ENCODE peak calls at places on chromosomes 11 and 22, in ten cellular contexts. E, Q, V, I, J, P, H, U, M and C are unnamed samples.
A peak's percentile ranks its signal among the peaks of the same experiment; 100 is the strongest.

GRCh38 chr11:112215621-112216020 is 10.6 kb upstream of the PTS start:
- DNase-seq in I (no peak), P (no peak), E (no peak), U (no peak), M (no peak), V (no peak), Q (no peak), H (no peak), J (no peak), C (no peak)

GRCh38 chr11:15912291-15912690 is 444.1 kb downstream of the SOX6 start:
- DNase-seq in Q (no peak), E (no peak), J (no peak), P (no peak), U (no peak), H (no peak), M (no peak), I (no peak), V (no peak), C (no peak)

GRCh38 chr11:1007279-1007678 is 29.2 kb downstream of the MUC6 start:
- DNase-seq in H (no peak), E (no peak), Q (no peak), U (no peak), I (peak; percentile 33), V (no peak), P (no peak), J (no peak), M (no peak), C (no peak)

GRCh38 chr11:72534859-72535547 is 100.7 kb upstream of the CLPB start:
- DNase-seq in V (peak; percentile 3), P (no peak), E (no peak), J (peak; percentile 55), Q (no peak), I (no peak), M (no peak), H (no peak), U (no peak), C (no peak)

GRCh38 chr11:111777094-111778046 is 11.2 kb upstream of the PPP2R1B start:
- DNase-seq in Q (peak; percentile 79), I (no peak), U (no peak), V (peak; percentile 41), E (no peak), J (no peak), P (peak; percentile 91), M (no peak), H (peak; percentile 59), C (no peak)

GRCh38 chr11:58513747-58514367 is 6.0 kb upstream of the OR5B21 start:
- DNase-seq in Q (peak; percentile 69), H (peak; percentile 50), P (peak; percentile 76), E (no peak), J (peak; percentile 62), V (no peak), U (no peak), I (peak; percentile 44), M (no peak), C (no peak)

GRCh38 chr11:19874241-19874640 is 161.6 kb downstream of the NAV2 start:
- DNase-seq in J (no peak), E (no peak), V (no peak), Q (no peak), M (no peak), U (no peak), P (peak; percentile 11), H (no peak), I (no peak), C (no peak)

GRCh38 chr22:43923631-43924548 is at the start of gene PNPLA3:
- DNase-seq in V (peak; percentile 17), I (peak; percentile 93), E (peak; percentile 92), Q (peak; percentile 86), U (peak; percentile 95), H (peak; percentile 86), P (peak; percentile 91), M (peak; percentile 78), J (peak; percentile 95), C (peak; percentile 86)

GRCh38 chr11:34915136-34916013 is 804 bp downstream of the APIP start:
- DNase-seq in P (peak; percentile 46), M (no peak), E (no peak), H (peak; percentile 21), J (no peak), U (peak; percentile 44), Q (peak; percentile 40), I (no peak), V (no peak), C (no peak)

GRCh38 chr11:61679893-61680621 is at the start of gene DAGLA:
- DNase-seq in P (peak; percentile 65), I (peak; percentile 93), J (peak; percentile 62), E (peak; percentile 70), V (no peak), Q (peak; percentile 72), U (peak; percentile 81), M (peak; percentile 61), H (peak; percentile 27), C (peak; percentile 51)

GRCh38 chr22:49510718-49511117 is 317.0 kb downstream of the BRD1 start:
- DNase-seq in U (no peak), P (no peak), V (no peak), H (no peak), I (no peak), J (no peak), Q (no peak), M (no peak), E (no peak), C (no peak)

GRCh38 chr11:69674267-69674885 is 777 bp downstream of the LTO1 start:
- DNase-seq in V (peak; percentile 53), H (peak; percentile 80), P (peak; percentile 80), J (no peak), U (no peak), I (no peak), M (no peak), Q (peak; percentile 56), E (peak; percentile 41), C (no peak)

GRCh38 chr11:662689-663274 is 25.7 kb downstream of the DRD4 start:
- DNase-seq in M (no peak), I (peak; percentile 87), U (peak; percentile 68), P (peak; percentile 74), Q (peak; percentile 53), J (peak; percentile 76), V (no peak), E (peak; percentile 69), H (peak; percentile 46), C (peak; percentile 60)

GRCh38 chr22:46449116-46449691 is 88.2 kb downstream of the CELSR1 start:
- DNase-seq in H (no peak), J (no peak), P (no peak), M (no peak), I (no peak), Q (no peak), V (no peak), U (no peak), E (no peak), C (no peak)

GRCh38 chr22:41262250-41262765 is 21.6 kb upstream of the CHADL start:
- DNase-seq in H (no peak), I (no peak), P (no peak), J (no peak), E (no peak), M (no peak), U (no peak), V (no peak), Q (no peak), C (no peak)

GRCh38 chr11:75516140-75516539 is 9.6 kb downstream of the GDPD5 start:
- DNase-seq in H (no peak), E (no peak), P (no peak), Q (no peak), M (no peak), J (no peak), V (no peak), I (no peak), U (no peak), C (no peak)

GRCh38 chr22:40746428-40747220 is 67.3 kb downstream of the MCHR1 start:
- DNase-seq in P (no peak), I (no peak), U (no peak), Q (no peak), M (no peak), V (no peak), H (peak; percentile 4), J (no peak), E (no peak), C (no peak)

GRCh38 chr11:8060801-8061554 is 20.0 kb upstream of the TUB start:
- DNase-seq in J (no peak), H (peak; percentile 46), V (peak; percentile 65), E (no peak), P (peak; percentile 65), M (no peak), U (peak; percentile 83), I (no peak), Q (no peak), C (no peak)

GRCh38 chr22:33737662-33738061 is 182.6 kb downstream of the LARGE1 start:
- DNase-seq in Q (no peak), V (no peak), M (no peak), H (no peak), U (no peak), P (no peak), E (no peak), I (no peak), J (no peak), C (no peak)

GRCh38 chr11:94948070-94948617 is 25.2 kb downstream of the CWC15 start:
- DNase-seq in J (no peak), P (peak; percentile 49), V (no peak), H (no peak), Q (peak; percentile 26), I (no peak), M (no peak), U (no peak), E (no peak), C (no peak)

GRCh38 chr11:96254854-96255253 is 88.1 kb downstream of the MAML2 start:
- DNase-seq in U (no peak), I (no peak), E (no peak), V (no peak), J (no peak), P (no peak), M (peak; percentile 24), Q (no peak), H (no peak), C (no peak)

GRCh38 chr11:67401495-67402191 is at the start of gene PPP1CA:
- DNase-seq in P (peak; percentile 94), V (no peak), Q (peak; percentile 93), E (peak; percentile 91), J (peak; percentile 91), H (peak; percentile 81), U (peak; percentile 92), M (peak; percentile 89), I (peak; percentile 97), C (peak; percentile 73)
- TF ChIP-seq CTCF in P (no peak), V (peak; percentile 33), Q (no peak), E (peak; percentile 63), J (peak; percentile 62), H (no peak), U (peak; percentile 8), M (peak; percentile 52), I (peak; percentile 64), C (no peak)

GRCh38 chr11:67406969-67407699 is 3.3 kb downstream of the TBC1D10C start:
- DNase-seq in H (no peak), E (no peak), Q (no peak), I (peak; percentile 62), M (peak; percentile 51), V (no peak), P (no peak), U (peak; percentile 81), J (no peak), C (no peak)
- TF ChIP-seq CTCF in H (no peak), E (no peak), Q (no peak), I (no peak), M (no peak), V (no peak), P (no peak), U (no peak), J (no peak), C (no peak)

GRCh38 chr11:118068206-118068944 is 8.5 kb upstream of the TMPRSS4 start:
- DNase-seq in V (no peak), I (no peak), P (no peak), E (no peak), H (no peak), J (peak; percentile 77), Q (peak; percentile 28), M (no peak), U (no peak), C (no peak)
- TF ChIP-seq CTCF in V (no peak), I (no peak), P (no peak), E (no peak), H (no peak), J (peak; percentile 67), Q (peak; percentile 5), M (no peak), U (no peak), C (no peak)

GRCh38 chr11:92552942-92553341 is 328.3 kb downstream of the FAT3 start:
- DNase-seq in E (no peak), P (peak; percentile 4), V (no peak), J (no peak), Q (no peak), H (no peak), M (no peak), I (no peak), U (no peak), C (no peak)
- TF ChIP-seq CTCF in E (no peak), P (no peak), V (no peak), J (peak; percentile 59), Q (no peak), H (peak; percentile 6), M (no peak), I (no peak), U (no peak), C (no peak)